ENCODE peak calls at places on chromosome 19, in four cellular contexts. G, C, M and H are unnamed samples.

GRCh38 chr19:36605839-36606478 is 846 bp downstream of the ZNF382 start:
- DNase-seq in C (no peak), G (no peak), M (no peak), H (no peak)

GRCh38 chr19:12872941-12873890 is 8.0 kb downstream of the DNASE2 start:
- DNase-seq in M (peak; percentile 86), G (no peak), C (peak; percentile 17), H (peak; percentile 90)

GRCh38 chr19:51524661-51525264 is 6.7 kb downstream of the SIGLEC6 start:
- DNase-seq in M (peak; percentile 28), C (no peak), G (no peak), H (no peak)

GRCh38 chr19:54147676-54148075 is 10.1 kb downstream of the CNOT3 start:
- DNase-seq in C (no peak), G (no peak), M (no peak), H (no peak)

GRCh38 chr19:33580026-33580644 is 41.6 kb upstream of the CHST8 start:
- DNase-seq in M (no peak), C (peak; percentile 20), G (no peak), H (no peak)

GRCh38 chr19:33797821-33798633 is 1.4 kb downstream of the KCTD15 start:
- DNase-seq in G (no peak), M (peak; percentile 84), C (no peak), H (no peak)

GRCh38 chr19:33134571-33135041 is 2.7 kb downstream of the WDR88 start:
- DNase-seq in C (no peak), G (no peak), M (peak; percentile 33), H (no peak)

GRCh38 chr19:46081928-46082727 is 41.3 kb upstream of the IGFL4 start:
- DNase-seq in M (peak; percentile 33), C (peak; percentile 41), G (peak; percentile 48), H (peak; percentile 5)

GRCh38 chr19:2290441-2291184 is 8.6 kb upstream of the PEAK3 start:
- DNase-seq in M (no peak), C (no peak), G (no peak), H (no peak)

GRCh38 chr19:50461066-50461875 is 15.0 kb upstream of the EMC10 start:
- DNase-seq in C (peak; percentile 71), G (peak; percentile 48), M (peak; percentile 88), H (peak; percentile 43)

GRCh38 chr19:38841787-38842438 is 7.9 kb downstream of the HNRNPL start:
- DNase-seq in G (no peak), M (peak; percentile 3), C (no peak), H (no peak)

GRCh38 chr19:2294377-2295335 is 12.7 kb upstream of the PEAK3 start:
- DNase-seq in G (no peak), C (no peak), M (no peak), H (no peak)

GRCh38 chr19:35642312-35642711 is 767 bp downstream of the ETV2 start:
- DNase-seq in M (no peak), G (no peak), C (no peak), H (no peak)

GRCh38 chr19:54138777-54139256 is 1.3 kb downstream of the CNOT3 start:
- DNase-seq in G (no peak), M (no peak), C (no peak), H (no peak)

GRCh38 chr19:40501599-40501998 is 34.8 kb downstream of the SPTBN4 start:
- DNase-seq in M (no peak), C (no peak), G (no peak), H (no peak)

GRCh38 chr19:40216777-40217026 is 1.5 kb downstream of the TTC9B start:
- DNase-seq in C (no peak), G (no peak), M (no peak), H (no peak)

GRCh38 chr19:47351545-47351944 is 2.4 kb downstream of the DHX34 start:
- DNase-seq in G (peak; percentile 41), M (peak; percentile 66), C (peak; percentile 25), H (no peak)

GRCh38 chr19:5677597-5677996 is 2.7 kb downstream of the MICOS13 start:
- DNase-seq in G (no peak), C (no peak), M (no peak), H (no peak)

GRCh38 chr19:38004505-38005223 is 97.7 kb downstream of the SIPA1L3 start:
- DNase-seq in M (peak; percentile 78), G (peak; percentile 81), C (peak; percentile 42), H (peak; percentile 88)

GRCh38 chr19:50322931-50323781 is 6.0 kb downstream of the KCNC3 start:
- DNase-seq in M (no peak), G (no peak), C (no peak), H (no peak)

GRCh38 chr19:16273005-16273404 is 51.6 kb upstream of the KLF2 start:
- DNase-seq in C (no peak), M (no peak), G (no peak), H (peak; percentile 30)

GRCh38 chr19:28444371-28444770 is 768.6 kb downstream of the UQCRFS1 start:
- DNase-seq in C (no peak), M (no peak), G (no peak), H (no peak)

GRCh38 chr19:43664008-43664407 is 6.0 kb downstream of the PLAUR start:
- DNase-seq in G (no peak), C (no peak), M (no peak), H (no peak)

GRCh38 chr19:4709440-4710280 is 14.0 kb downstream of the DPP9 start:
- DNase-seq in C (no peak), G (no peak), M (no peak), H (no peak)

GRCh38 chr19:16659464-16659831 is 496 bp downstream of the SMIM7 start:
- DNase-seq in G (no peak), M (no peak), C (no peak), H (no peak)

GRCh38 chr19:11995174-11995573 is 30.3 kb downstream of the ZNF763 start:
- DNase-seq in M (peak; percentile 30), C (no peak), G (no peak), H (peak; percentile 6)

GRCh38 chr19:38490861-38491260 is 57.4 kb downstream of the RYR1 start:
- DNase-seq in M (no peak), C (no peak), G (no peak), H (no peak)

GRCh38 chr19:39372941-39373340 is 18.0 kb downstream of the PAF1 start:
- DNase-seq in M (no peak), C (no peak), G (no peak), H (no peak)

GRCh38 chr19:31350693-31351211 is 1.5 kb upstream of the TSHZ3 start:
- DNase-seq in M (peak; percentile 63), C (no peak), G (no peak), H (no peak)

GRCh38 chr19:13208131-13208963 is 58.1 kb downstream of the IER2 start:
- DNase-seq in M (no peak), C (no peak), G (no peak), H (no peak)

GRCh38 chr19:40150170-40150569 is 41.1 kb upstream of the MAP3K10 start:
- DNase-seq in G (no peak), M (no peak), C (no peak), H (no peak)

GRCh38 chr19:16073988-16074387 is 2.3 kb upstream of the TPM4 start:
- DNase-seq in G (no peak), M (no peak), C (no peak), H (no peak)

GRCh38 chr19:46611791-46612190 is 10.7 kb downstream of the CALM3 start:
- DNase-seq in C (no peak), G (no peak), M (no peak), H (no peak)

GRCh38 chr19:36244066-36244465 is 29.2 kb downstream of the ZNF146 start:
- DNase-seq in C (no peak), G (no peak), M (no peak), H (no peak)

GRCh38 chr19:41521860-41522555 is 54.0 kb upstream of the CEACAM21 start:
- DNase-seq in M (no peak), G (no peak), C (no peak), H (no peak)
- TF ChIP-seq ZNF274 in M (no peak), G (no peak), C (no peak), H (no peak)

GRCh38 chr19:329876-330275 is 14.7 kb downstream of the MIER2 start:
- DNase-seq in G (no peak), C (no peak), M (no peak), H (no peak)
- H3K36me3 ChIP-seq in G (peaks cover 37% of the 10 kb centered on the region), C (peaks cover 69% of the 10 kb centered on the region), M (peaks cover 83% of the 10 kb centered on the region), H (peaks cover 79% of the 10 kb centered on the region)

GRCh38 chr19:55468054-55468393 is 3.5 kb upstream of the C19orf85 start:
- DNase-seq in C (no peak), M (no peak), G (no peak), H (no peak)
- TF ChIP-seq YY1 in C (no peak), M (no peak), G (no peak), H (no peak)

DNA sequence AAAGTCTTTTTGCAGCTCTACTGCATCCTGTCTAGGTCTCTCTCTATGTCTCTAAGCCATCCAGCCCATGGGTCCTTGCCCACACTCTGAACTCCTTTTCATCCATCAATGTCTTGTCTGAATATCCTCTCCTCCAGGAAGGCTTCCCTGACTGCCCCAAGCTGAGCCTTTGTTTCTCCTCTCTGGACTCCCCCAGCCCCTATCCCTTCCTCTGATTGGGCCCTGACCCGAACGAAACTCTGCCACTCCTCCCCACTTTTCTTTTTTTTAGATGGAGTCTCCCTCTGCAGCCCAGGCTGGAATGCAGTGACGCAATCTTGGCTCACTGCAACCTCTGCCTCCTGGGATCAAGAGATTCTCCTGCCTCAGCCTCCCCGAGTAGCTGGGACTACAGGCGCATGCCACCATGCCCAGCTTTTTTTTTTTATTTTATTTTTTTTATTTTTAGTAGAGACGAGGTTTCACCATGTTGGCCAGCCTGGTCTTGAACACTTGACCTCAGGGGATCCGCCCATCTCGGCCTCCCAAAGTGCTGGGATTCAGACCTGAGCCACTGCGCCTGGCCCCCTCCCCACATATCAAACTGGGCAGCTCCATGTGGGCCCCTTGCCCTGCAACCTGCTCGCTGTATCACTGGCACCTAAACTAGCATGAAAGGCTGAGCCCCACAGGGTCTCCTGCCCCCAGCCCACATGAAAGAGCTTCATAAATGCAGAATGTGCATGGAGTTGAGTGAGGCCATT is 870 bp upstream of the UNC13A start:
- DNase-seq in M (no peak), C (no peak), G (no peak), H (no peak)
- TF ChIP-seq ZNF274 in M (no peak), C (no peak), G (no peak), H (no peak)

DNA sequence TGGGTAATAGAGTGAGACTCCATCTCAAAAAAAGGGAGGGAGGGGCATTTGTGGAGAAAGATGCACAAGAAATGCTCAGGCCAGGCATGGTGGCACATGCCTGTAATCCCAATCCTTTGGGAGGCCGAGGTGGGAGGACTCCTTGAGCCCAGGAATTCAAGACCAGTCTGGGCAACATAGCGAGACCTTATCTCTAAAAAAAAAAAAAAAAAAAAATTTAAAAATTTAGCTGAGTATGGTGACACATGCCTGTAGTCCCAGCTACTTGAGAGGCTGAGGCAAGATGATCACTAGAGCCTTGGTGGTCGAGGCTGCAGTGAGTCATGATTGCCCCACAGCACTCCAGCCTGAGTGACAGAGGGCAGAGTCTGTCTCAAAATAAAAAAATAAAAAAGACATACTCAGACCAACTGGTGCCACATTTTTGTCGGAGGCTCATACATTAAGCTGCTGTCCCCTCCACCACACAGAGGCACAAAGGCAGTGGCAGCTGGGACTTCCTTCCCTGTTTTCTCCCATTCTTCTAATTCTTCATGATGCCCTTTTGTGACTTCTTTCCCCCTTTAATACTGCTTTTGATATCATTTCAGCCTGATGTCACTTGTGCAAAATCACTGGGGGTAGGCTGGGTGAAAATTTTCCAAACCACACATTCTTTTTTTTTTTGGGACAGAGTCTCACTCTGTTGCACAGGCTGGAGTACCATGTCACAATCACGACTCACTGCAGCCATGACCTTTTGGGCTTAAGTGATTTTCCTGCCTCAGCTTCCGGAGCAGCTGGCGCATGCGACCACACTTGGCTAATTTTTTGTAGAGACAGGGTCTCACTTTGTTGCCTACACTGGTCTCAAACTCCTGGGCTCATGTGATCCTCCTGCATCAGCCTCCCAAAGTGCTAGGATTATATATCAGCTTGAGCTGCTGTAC is 26.8 kb upstream of the CXCL17 start:
- DNase-seq in M (no peak), G (no peak), C (peak; percentile 50), H (no peak)
- H3K36me3 ChIP-seq in M (no peaks in the 10 kb centered on the region), G (no peaks in the 10 kb centered on the region), C (no peaks in the 10 kb centered on the region), H (no peaks in the 10 kb centered on the region)